ENCODE peak calls at places on chromosomes 4 and X, in four cellular contexts. L, J, E and Q are unnamed samples.

GRCh38 chrX:136519069-136519468 is 12.9 kb upstream of the VGLL1 start:
- DNase-seq in J (no peak), E (no peak), L (no peak), Q (no peak)

GRCh38 chrX:30246769-30247489 is at the start of gene MAGEB1:
- DNase-seq in J (peak; percentile 72), E (peak; percentile 8), L (peak; percentile 24), Q (peak; percentile 4)

GRCh38 chr4:40719008-40719623 is 30.6 kb upstream of the NSUN7 start:
- DNase-seq in L (peak; percentile 19), E (peak; percentile 44), J (peak; percentile 22), Q (peak; percentile 61)

GRCh38 chr4:88211473-88212252 is 53.2 kb upstream of the ABCG2 start:
- DNase-seq in L (peak; percentile 45), E (peak; percentile 52), J (peak; percentile 33), Q (peak; percentile 47)

GRCh38 chr4:110475881-110476818 is at the start of gene ENPEP:
- DNase-seq in J (no peak), E (no peak), L (peak; percentile 21), Q (no peak)

GRCh38 chr4:180057891-180058643 is 2185.1 kb upstream of the TENM3 start:
- DNase-seq in J (no peak), E (no peak), L (peak; percentile 53), Q (no peak)

GRCh38 chr4:89290727-89291126 is 16.9 kb downstream of the GPRIN3 start:
- DNase-seq in J (no peak), L (no peak), E (no peak), Q (no peak)

GRCh38 chr4:1237981-1238675 is 10.8 kb downstream of the CTBP1 start:
- DNase-seq in L (peak; percentile 14), E (no peak), J (no peak), Q (no peak)

GRCh38 chr4:21768349-21769310 is 179.9 kb downstream of the KCNIP4 start:
- DNase-seq in E (peak; percentile 28), J (peak; percentile 13), L (peak; percentile 18), Q (peak; percentile 28)

GRCh38 chr4:71189471-71189870 is 149.3 kb upstream of the SLC4A4 start:
- DNase-seq in E (no peak), J (no peak), L (no peak), Q (no peak)

GRCh38 chr4:100362363-100362762 is 155.5 kb downstream of the EMCN start:
- DNase-seq in J (no peak), E (no peak), L (no peak), Q (no peak)

GRCh38 chr4:83240379-83240875 is 44.2 kb downstream of the COQ2 start:
- DNase-seq in J (no peak), L (no peak), E (no peak), Q (no peak)

DNA sequence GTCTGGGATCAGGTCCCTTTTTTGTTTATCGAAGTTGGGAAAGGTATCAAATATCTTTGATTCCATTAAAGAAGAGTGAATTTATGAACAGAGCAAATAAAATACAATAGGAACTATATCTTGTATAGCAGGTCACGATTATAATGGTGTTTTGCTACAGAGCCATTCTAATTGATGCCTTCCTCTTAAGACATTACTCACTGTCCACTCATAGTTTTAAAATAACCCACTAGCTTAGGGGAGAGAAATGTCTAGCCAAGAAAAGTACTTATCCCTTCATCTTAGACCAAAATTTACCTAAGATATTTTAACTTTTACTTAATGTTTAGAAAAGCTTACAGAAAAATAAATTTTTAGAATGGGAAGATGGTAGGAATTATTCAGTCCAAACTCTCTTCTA is 112.0 kb upstream of the PABPC4L start:
- DNase-seq in L (no peak), E (no peak), J (no peak), Q (no peak)
- TF ChIP-seq POLR2AphosphoS5 in L (no peak), E (no peak), J (no peak), Q (no peak)

GRCh38 chr4:98006060-98006459 is 137.2 kb downstream of the STPG2 start:
- DNase-seq in L (no peak), J (no peak), E (no peak), Q (no peak)
- TF ChIP-seq ELF1 in L (no peak), J (no peak), E (no peak), Q (no peak)

DNA sequence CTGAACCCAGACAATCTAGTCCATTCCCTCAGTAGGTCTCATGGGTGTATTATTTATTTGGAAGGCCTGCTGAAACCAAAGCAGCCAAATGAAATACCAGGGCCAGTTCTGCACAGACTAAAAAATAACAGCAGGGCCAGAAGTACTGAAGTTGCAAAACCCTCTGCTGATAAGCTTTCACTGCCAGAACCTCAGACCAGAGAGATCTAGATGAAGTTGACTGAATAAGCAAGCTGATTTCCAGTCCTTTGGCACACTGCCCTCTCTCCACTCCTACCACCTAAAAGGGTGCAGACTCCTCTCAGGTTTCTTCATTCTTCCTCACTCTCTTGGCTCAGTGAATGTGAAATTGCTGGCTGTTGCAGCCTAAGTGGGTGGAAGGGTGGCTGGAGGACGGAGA is 276.7 kb upstream of the KLF3 start:
- DNase-seq in L (peak; percentile 23), E (peak; percentile 50), J (peak; percentile 35), Q (no peak)
- TF ChIP-seq POLR2AphosphoS5 in L (no peak), E (no peak), J (no peak), Q (no peak)

GRCh38 chr4:46399440-46399839 is 9.5 kb upstream of the GABRA2 start:
- DNase-seq in E (no peak), J (no peak), L (no peak), Q (no peak)

GRCh38 chr4:46404961-46405360 is 15.0 kb upstream of the GABRA2 start:
- DNase-seq in E (peak; percentile 10), L (no peak), J (no peak), Q (no peak)
- TF ChIP-seq ELF1 in E (no peak), L (no peak), J (no peak), Q (no peak)

GRCh38 chr4:22848332-22848731 is 155.6 kb downstream of the GBA3 start:
- DNase-seq in E (no peak), L (no peak), J (no peak), Q (no peak)

GRCh38 chr4:22850055-22850454 is 157.3 kb downstream of the GBA3 start:
- DNase-seq in J (no peak), L (no peak), E (no peak), Q (no peak)

DNA sequence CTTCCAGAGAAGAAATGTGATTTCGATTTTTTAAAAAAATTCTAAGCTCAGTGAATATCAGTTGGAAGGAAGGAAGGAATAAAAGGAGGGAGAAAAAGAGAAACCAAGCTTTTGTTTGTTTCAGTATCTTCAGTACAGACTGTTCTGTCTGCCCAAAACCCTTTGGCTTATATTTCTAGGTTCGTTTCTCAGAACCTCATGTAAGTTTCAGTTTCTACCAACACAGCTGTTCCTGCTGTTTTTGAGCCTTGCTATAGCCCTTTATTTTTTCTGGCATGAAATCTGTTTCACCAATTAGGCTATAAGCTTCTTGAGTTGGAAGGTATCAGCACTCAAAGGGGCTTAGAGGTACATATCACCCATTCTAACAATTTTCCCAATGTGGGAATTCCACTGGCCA is 157.9 kb downstream of the GBA3 start:
- DNase-seq in L (no peak), J (no peak), E (no peak), Q (no peak)
- TF ChIP-seq POLR2AphosphoS5 in L (no peak), J (no peak), E (no peak), Q (no peak)